ENCODE peak calls at places on chromosome 16, in ten cellular contexts. One of them, this sample, is unnamed.

GRCh38 chr16:83689385-83689831 is 118.4 kb upstream of the HSBP1 start:
- DNase-seq in AG04450: peak; percentile 67
- DNase-seq in cardiac fibroblast: peak; percentile 82
- DNase-seq in ascending aorta: no peak
- DNase-seq in astrocyte of the cerebellum: peak; percentile 86
- DNase-seq in A549: no peak
- DNase-seq in thoracic aorta: peak; percentile 37
- DNase-seq in brain microvascular endothelial cell: peak; percentile 85
- DNase-seq in LNCaP clone FGC: no peak
- DNase-seq in AG04449: peak; percentile 98
- DNase-seq in this sample: no peak

GRCh38 chr16:78666318-78666717 is 566.9 kb downstream of the WWOX start:
- DNase-seq in AG04450: no peak
- DNase-seq in cardiac fibroblast: no peak
- DNase-seq in ascending aorta: no peak
- DNase-seq in astrocyte of the cerebellum: no peak
- DNase-seq in A549: no peak
- DNase-seq in thoracic aorta: no peak
- DNase-seq in brain microvascular endothelial cell: no peak
- DNase-seq in LNCaP clone FGC: no peak
- DNase-seq in AG04449: no peak
- DNase-seq in this sample: no peak

GRCh38 chr16:72939247-72939646 is 108.7 kb downstream of the ZFHX3 start:
- DNase-seq in AG04450: peak; percentile 44
- DNase-seq in cardiac fibroblast: peak; percentile 89
- DNase-seq in ascending aorta: no peak
- DNase-seq in astrocyte of the cerebellum: no peak
- DNase-seq in A549: peak; percentile 41
- DNase-seq in thoracic aorta: no peak
- DNase-seq in brain microvascular endothelial cell: peak; percentile 70
- DNase-seq in LNCaP clone FGC: peak; percentile 69
- DNase-seq in AG04449: no peak
- DNase-seq in this sample: no peak

GRCh38 chr16:89118361-89119061 is 24.9 kb downstream of the ACSF3 start:
- DNase-seq in AG04450: no peak
- DNase-seq in cardiac fibroblast: no peak
- DNase-seq in ascending aorta: no peak
- DNase-seq in astrocyte of the cerebellum: peak; percentile 46
- DNase-seq in A549: no peak
- DNase-seq in thoracic aorta: no peak
- DNase-seq in brain microvascular endothelial cell: no peak
- DNase-seq in LNCaP clone FGC: no peak
- DNase-seq in AG04449: no peak
- DNase-seq in this sample: no peak

GRCh38 chr16:50547340-50547865 is 793 bp upstream of the NKD1 start:
- DNase-seq in AG04450: no peak
- DNase-seq in cardiac fibroblast: no peak
- DNase-seq in ascending aorta: no peak
- DNase-seq in astrocyte of the cerebellum: no peak
- DNase-seq in A549: peak; percentile 68
- DNase-seq in thoracic aorta: no peak
- DNase-seq in brain microvascular endothelial cell: no peak
- DNase-seq in LNCaP clone FGC: no peak
- DNase-seq in AG04449: no peak
- DNase-seq in this sample: peak; percentile 8

GRCh38 chr16:88064011-88064888 is 113.0 kb downstream of the BANP start:
- DNase-seq in AG04450: no peak
- DNase-seq in cardiac fibroblast: no peak
- DNase-seq in ascending aorta: no peak
- DNase-seq in astrocyte of the cerebellum: no peak
- DNase-seq in A549: no peak
- DNase-seq in thoracic aorta: no peak
- DNase-seq in brain microvascular endothelial cell: no peak
- DNase-seq in LNCaP clone FGC: no peak
- DNase-seq in AG04449: no peak
- DNase-seq in this sample: no peak

GRCh38 chr16:70162041-70162451 is 11.5 kb upstream of the CLEC18C start:
- DNase-seq in AG04450: peak; percentile 27
- DNase-seq in cardiac fibroblast: peak; percentile 80
- DNase-seq in ascending aorta: no peak
- DNase-seq in astrocyte of the cerebellum: no peak
- DNase-seq in A549: peak; percentile 66
- DNase-seq in thoracic aorta: no peak
- DNase-seq in brain microvascular endothelial cell: peak; percentile 47
- DNase-seq in LNCaP clone FGC: no peak
- DNase-seq in AG04449: peak; percentile 38
- DNase-seq in this sample: no peak

GRCh38 chr16:8998114-8998513 is 34.4 kb upstream of the USP7 start:
- DNase-seq in AG04450: peak; percentile 20
- DNase-seq in cardiac fibroblast: peak; percentile 73
- DNase-seq in ascending aorta: no peak
- DNase-seq in astrocyte of the cerebellum: no peak
- DNase-seq in A549: no peak
- DNase-seq in thoracic aorta: no peak
- DNase-seq in brain microvascular endothelial cell: peak; percentile 29
- DNase-seq in LNCaP clone FGC: no peak
- DNase-seq in AG04449: no peak
- DNase-seq in this sample: no peak

GRCh38 chr16:84957192-84957591 is 54.1 kb downstream of the ZDHHC7 start:
- DNase-seq in AG04450: no peak
- DNase-seq in cardiac fibroblast: no peak
- DNase-seq in ascending aorta: no peak
- DNase-seq in astrocyte of the cerebellum: no peak
- DNase-seq in A549: no peak
- DNase-seq in thoracic aorta: no peak
- DNase-seq in brain microvascular endothelial cell: no peak
- DNase-seq in LNCaP clone FGC: no peak
- DNase-seq in AG04449: no peak
- DNase-seq in this sample: no peak

GRCh38 chr16:84955427-84955826 is 55.9 kb downstream of the ZDHHC7 start:
- DNase-seq in AG04450: no peak
- DNase-seq in cardiac fibroblast: no peak
- DNase-seq in ascending aorta: no peak
- DNase-seq in astrocyte of the cerebellum: no peak
- DNase-seq in A549: no peak
- DNase-seq in thoracic aorta: no peak
- DNase-seq in brain microvascular endothelial cell: no peak
- DNase-seq in LNCaP clone FGC: peak; percentile 26
- DNase-seq in AG04449: no peak
- DNase-seq in this sample: no peak

GRCh38 chr16:84959045-84959576 is 52.2 kb downstream of the ZDHHC7 start:
- DNase-seq in AG04450: no peak
- DNase-seq in cardiac fibroblast: no peak
- DNase-seq in ascending aorta: no peak
- DNase-seq in astrocyte of the cerebellum: no peak
- DNase-seq in A549: peak; percentile 60
- DNase-seq in thoracic aorta: no peak
- DNase-seq in brain microvascular endothelial cell: no peak
- DNase-seq in LNCaP clone FGC: no peak
- DNase-seq in AG04449: no peak
- DNase-seq in this sample: no peak

GRCh38 chr16:84959784-84960417 is 51.4 kb downstream of the ZDHHC7 start:
- DNase-seq in AG04450: no peak
- DNase-seq in cardiac fibroblast: no peak
- DNase-seq in ascending aorta: no peak
- DNase-seq in astrocyte of the cerebellum: no peak
- DNase-seq in A549: no peak
- DNase-seq in thoracic aorta: no peak
- DNase-seq in brain microvascular endothelial cell: no peak
- DNase-seq in LNCaP clone FGC: no peak
- DNase-seq in AG04449: no peak
- DNase-seq in this sample: no peak

DNA sequence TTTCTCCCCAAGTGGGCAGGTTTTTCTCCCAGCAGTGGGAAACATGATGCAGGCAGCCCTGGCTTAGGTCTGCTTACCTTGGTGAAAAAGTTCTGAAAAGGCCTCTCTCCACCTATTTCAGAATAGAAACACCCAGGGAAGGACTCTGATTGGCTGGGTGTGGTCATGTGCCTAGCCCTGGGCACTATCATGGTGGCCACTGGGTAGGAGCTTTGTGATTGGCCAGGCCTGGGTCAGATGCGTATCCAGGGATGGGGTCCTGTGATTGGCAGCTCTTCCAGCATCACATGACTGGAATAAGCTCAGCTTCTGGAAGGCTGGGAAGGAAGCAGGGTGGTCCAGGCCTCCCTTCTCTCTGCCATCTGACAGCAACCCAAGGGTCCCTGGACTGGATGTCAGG is 53.5 kb downstream of the ZDHHC7 start:
- DNase-seq in AG04450: no peak
- DNase-seq in cardiac fibroblast: no peak
- DNase-seq in ascending aorta: no peak
- DNase-seq in astrocyte of the cerebellum: no peak
- DNase-seq in A549: no peak
- DNase-seq in thoracic aorta: no peak
- DNase-seq in brain microvascular endothelial cell: no peak
- DNase-seq in LNCaP clone FGC: no peak
- DNase-seq in AG04449: no peak
- DNase-seq in this sample: no peak
- H3K4me3 ChIP-seq in AG04450: no peak overlapping the region
- H3K4me3 ChIP-seq in cardiac fibroblast: no peak overlapping the region
- H3K4me3 ChIP-seq in ascending aorta: no peak overlapping the region
- H3K4me3 ChIP-seq in astrocyte of the cerebellum: no peak overlapping the region
- H3K4me3 ChIP-seq in A549: no peak overlapping the region
- H3K4me3 ChIP-seq in thoracic aorta: no peak overlapping the region
- H3K4me3 ChIP-seq in brain microvascular endothelial cell: no peak overlapping the region
- H3K4me3 ChIP-seq in LNCaP clone FGC: no peak overlapping the region
- H3K4me3 ChIP-seq in AG04449: no peak overlapping the region
- H3K4me3 ChIP-seq in this sample: no peak overlapping the region

DNA sequence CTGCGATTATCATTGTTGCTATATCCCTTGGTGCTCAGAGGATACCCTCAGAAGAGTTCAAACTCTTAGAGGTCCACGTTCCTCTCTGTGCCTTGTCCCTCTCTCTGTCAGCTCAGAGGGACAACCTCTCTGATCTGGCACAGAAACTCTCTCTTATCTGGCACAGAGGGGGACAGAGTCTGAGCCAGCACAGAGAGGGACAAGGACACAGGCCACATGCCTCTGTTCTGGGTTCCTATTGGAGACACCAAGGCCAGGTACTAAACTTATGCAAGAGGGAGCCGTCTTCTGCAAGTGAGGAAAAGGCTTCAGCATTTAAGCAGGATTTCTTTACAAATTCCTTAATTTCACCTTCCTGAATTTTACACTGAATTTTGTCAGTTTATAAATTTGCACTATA is 565.2 kb downstream of the TOX3 start:
- DNase-seq in AG04450: no peak
- DNase-seq in cardiac fibroblast: no peak
- DNase-seq in ascending aorta: no peak
- DNase-seq in astrocyte of the cerebellum: no peak
- DNase-seq in A549: no peak
- DNase-seq in thoracic aorta: no peak
- DNase-seq in brain microvascular endothelial cell: no peak
- DNase-seq in LNCaP clone FGC: no peak
- DNase-seq in AG04449: no peak
- DNase-seq in this sample: no peak
- TF ChIP-seq CTCF in AG04450: no peak
- TF ChIP-seq CTCF in cardiac fibroblast: no peak
- TF ChIP-seq CTCF in ascending aorta: no peak
- TF ChIP-seq CTCF in astrocyte of the cerebellum: no peak
- TF ChIP-seq CTCF in A549: no peak
- TF ChIP-seq CTCF in thoracic aorta: no peak
- TF ChIP-seq CTCF in brain microvascular endothelial cell: no peak
- TF ChIP-seq CTCF in LNCaP clone FGC: no peak
- TF ChIP-seq CTCF in AG04449: no peak
- TF ChIP-seq CTCF in this sample: no peak

GRCh38 chr16:66651965-66652364 is 44.6 kb downstream of the CMTM4 start:
- DNase-seq in AG04450: no peak
- DNase-seq in cardiac fibroblast: no peak
- DNase-seq in ascending aorta: no peak
- DNase-seq in astrocyte of the cerebellum: no peak
- DNase-seq in A549: no peak
- DNase-seq in thoracic aorta: no peak
- DNase-seq in brain microvascular endothelial cell: no peak
- DNase-seq in LNCaP clone FGC: no peak
- DNase-seq in AG04449: no peak
- DNase-seq in this sample: no peak

GRCh38 chr16:66649636-66650205 is 45.2 kb downstream of the CMTM3 start:
- DNase-seq in AG04450: no peak
- DNase-seq in cardiac fibroblast: no peak
- DNase-seq in ascending aorta: no peak
- DNase-seq in astrocyte of the cerebellum: no peak
- DNase-seq in A549: no peak
- DNase-seq in thoracic aorta: no peak
- DNase-seq in brain microvascular endothelial cell: no peak
- DNase-seq in LNCaP clone FGC: no peak
- DNase-seq in AG04449: no peak
- DNase-seq in this sample: no peak

GRCh38 chr16:66650707-66651473 is 45.7 kb downstream of the CMTM4 start:
- DNase-seq in AG04450: peak; percentile 55
- DNase-seq in cardiac fibroblast: peak; percentile 87
- DNase-seq in ascending aorta: no peak
- DNase-seq in astrocyte of the cerebellum: peak; percentile 79
- DNase-seq in A549: peak; percentile 79
- DNase-seq in thoracic aorta: peak; percentile 55
- DNase-seq in brain microvascular endothelial cell: peak; percentile 81
- DNase-seq in LNCaP clone FGC: no peak
- DNase-seq in AG04449: peak; percentile 12
- DNase-seq in this sample: peak; percentile 57

GRCh38 chr16:66652661-66653060 is 43.9 kb downstream of the CMTM4 start:
- DNase-seq in AG04450: no peak
- DNase-seq in cardiac fibroblast: no peak
- DNase-seq in ascending aorta: no peak
- DNase-seq in astrocyte of the cerebellum: peak; percentile 55
- DNase-seq in A549: no peak
- DNase-seq in thoracic aorta: no peak
- DNase-seq in brain microvascular endothelial cell: no peak
- DNase-seq in LNCaP clone FGC: no peak
- DNase-seq in AG04449: no peak
- DNase-seq in this sample: no peak

GRCh38 chr16:66651474-66651765 is 45.1 kb downstream of the CMTM4 start:
- DNase-seq in AG04450: no peak
- DNase-seq in cardiac fibroblast: no peak
- DNase-seq in ascending aorta: no peak
- DNase-seq in astrocyte of the cerebellum: no peak
- DNase-seq in A549: no peak
- DNase-seq in thoracic aorta: no peak
- DNase-seq in brain microvascular endothelial cell: no peak
- DNase-seq in LNCaP clone FGC: no peak
- DNase-seq in AG04449: no peak
- DNase-seq in this sample: no peak
- H3K4me3 ChIP-seq in AG04450: no peak overlapping the region
- H3K4me3 ChIP-seq in cardiac fibroblast: no peak overlapping the region
- H3K4me3 ChIP-seq in ascending aorta: peak overlapping the region; percentile 12
- H3K4me3 ChIP-seq in astrocyte of the cerebellum: no peak overlapping the region
- H3K4me3 ChIP-seq in A549: peak overlapping the region; percentile 43
- H3K4me3 ChIP-seq in thoracic aorta: peak overlapping the region; percentile 67
- H3K4me3 ChIP-seq in brain microvascular endothelial cell: peak overlapping the region; percentile 18
- H3K4me3 ChIP-seq in LNCaP clone FGC: no peak overlapping the region
- H3K4me3 ChIP-seq in AG04449: no peak overlapping the region
- H3K4me3 ChIP-seq in this sample: no peak overlapping the region

GRCh38 chr16:81210807-81211206 is 27.7 kb upstream of the BCO1 start:
- DNase-seq in AG04450: no peak
- DNase-seq in cardiac fibroblast: peak; percentile 2
- DNase-seq in ascending aorta: no peak
- DNase-seq in astrocyte of the cerebellum: no peak
- DNase-seq in A549: no peak
- DNase-seq in thoracic aorta: no peak
- DNase-seq in brain microvascular endothelial cell: no peak
- DNase-seq in LNCaP clone FGC: no peak
- DNase-seq in AG04449: no peak
- DNase-seq in this sample: no peak

GRCh38 chr16:81216114-81216513 is 22.4 kb upstream of the BCO1 start:
- DNase-seq in AG04450: no peak
- DNase-seq in cardiac fibroblast: no peak
- DNase-seq in ascending aorta: no peak
- DNase-seq in astrocyte of the cerebellum: no peak
- DNase-seq in A549: no peak
- DNase-seq in thoracic aorta: no peak
- DNase-seq in brain microvascular endothelial cell: no peak
- DNase-seq in LNCaP clone FGC: no peak
- DNase-seq in AG04449: no peak
- DNase-seq in this sample: no peak

GRCh38 chr16:81216706-81217105 is 21.8 kb upstream of the BCO1 start:
- DNase-seq in AG04450: no peak
- DNase-seq in cardiac fibroblast: no peak
- DNase-seq in ascending aorta: no peak
- DNase-seq in astrocyte of the cerebellum: no peak
- DNase-seq in A549: no peak
- DNase-seq in thoracic aorta: no peak
- DNase-seq in brain microvascular endothelial cell: no peak
- DNase-seq in LNCaP clone FGC: no peak
- DNase-seq in AG04449: no peak
- DNase-seq in this sample: no peak

GRCh38 chr16:81212830-81213465 is 25.5 kb upstream of the BCO1 start:
- DNase-seq in AG04450: no peak
- DNase-seq in cardiac fibroblast: no peak
- DNase-seq in ascending aorta: no peak
- DNase-seq in astrocyte of the cerebellum: no peak
- DNase-seq in A549: no peak
- DNase-seq in thoracic aorta: no peak
- DNase-seq in brain microvascular endothelial cell: no peak
- DNase-seq in LNCaP clone FGC: no peak
- DNase-seq in AG04449: no peak
- DNase-seq in this sample: no peak

DNA sequence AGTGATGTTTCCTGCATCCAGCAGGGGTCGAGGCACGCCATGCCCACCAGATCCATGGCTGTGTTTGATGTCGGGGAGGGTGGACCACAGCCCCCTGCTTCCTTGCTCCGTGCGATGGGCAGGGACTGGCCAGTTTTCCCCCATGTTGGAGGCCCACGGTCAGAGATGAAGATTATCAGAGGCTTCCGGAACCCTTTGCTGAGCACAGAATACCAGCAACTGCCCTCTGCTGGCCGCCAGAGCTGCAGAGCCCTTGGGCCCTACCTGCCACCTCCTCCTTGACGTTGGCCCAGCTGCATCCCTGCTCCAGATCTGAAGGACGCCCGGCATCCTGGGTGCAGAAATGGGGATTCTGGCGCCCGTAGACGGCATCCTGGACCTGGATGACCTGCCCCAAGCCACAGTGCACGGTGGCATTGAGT is 23.7 kb upstream of the BCO1 start:
- DNase-seq in AG04450: no peak
- DNase-seq in cardiac fibroblast: peak; percentile 37
- DNase-seq in ascending aorta: no peak
- DNase-seq in astrocyte of the cerebellum: no peak
- DNase-seq in A549: peak; percentile 69
- DNase-seq in thoracic aorta: no peak
- DNase-seq in brain microvascular endothelial cell: peak; percentile 13
- DNase-seq in LNCaP clone FGC: no peak
- DNase-seq in AG04449: no peak
- DNase-seq in this sample: no peak
- TF ChIP-seq CTCF in AG04450: peak; percentile 60
- TF ChIP-seq CTCF in cardiac fibroblast: peak; percentile 63
- TF ChIP-seq CTCF in ascending aorta: no peak
- TF ChIP-seq CTCF in astrocyte of the cerebellum: peak; percentile 38
- TF ChIP-seq CTCF in A549: peak; percentile 66
- TF ChIP-seq CTCF in thoracic aorta: no peak
- TF ChIP-seq CTCF in brain microvascular endothelial cell: peak; percentile 70
- TF ChIP-seq CTCF in LNCaP clone FGC: no peak
- TF ChIP-seq CTCF in AG04449: peak; percentile 57
- TF ChIP-seq CTCF in this sample: peak; percentile 35